ENCODE peak calls at places on chromosome 3, in nine cellular contexts. One of them, this sample, is unnamed.

GRCh38 chr3:124273651-124274050 is 281.7 kb upstream of the ROPN1 start:
- DNase-seq in HFF-Myc: no peak
- DNase-seq in sigmoid colon: no peak
- DNase-seq in HL-60: no peak
- DNase-seq in fibroblast of mammary gland: no peak
- DNase-seq in MG63: no peak
- DNase-seq in cardiac muscle cell: no peak
- DNase-seq in dorsolateral prefrontal cortex: no peak
- DNase-seq in cardiac fibroblast: no peak
- DNase-seq in this sample: no peak

GRCh38 chr3:127900536-127900935 is 14.5 kb upstream of the KBTBD12 start:
- DNase-seq in cardiac fibroblast: no peak
- DNase-seq in cardiac muscle cell: no peak
- DNase-seq in fibroblast of mammary gland: no peak
- DNase-seq in MG63: no peak
- DNase-seq in HL-60: no peak
- DNase-seq in sigmoid colon: no peak
- DNase-seq in dorsolateral prefrontal cortex: no peak
- DNase-seq in HFF-Myc: no peak
- DNase-seq in this sample: no peak

GRCh38 chr3:125602752-125603649 is 7.7 kb upstream of the OSBPL11 start:
- DNase-seq in fibroblast of mammary gland: peak
- DNase-seq in HFF-Myc: no peak
- DNase-seq in MG63: peak
- DNase-seq in sigmoid colon: no peak
- DNase-seq in dorsolateral prefrontal cortex: no peak
- DNase-seq in HL-60: no peak
- DNase-seq in cardiac fibroblast: peak
- DNase-seq in cardiac muscle cell: peak
- DNase-seq in this sample: no peak

GRCh38 chr3:136728918-136729317 is 23.3 kb downstream of the STAG1 start:
- DNase-seq in HL-60: no peak
- DNase-seq in MG63: peak
- DNase-seq in cardiac muscle cell: no peak
- DNase-seq in fibroblast of mammary gland: peak
- DNase-seq in cardiac fibroblast: peak
- DNase-seq in sigmoid colon: no peak
- DNase-seq in HFF-Myc: peak
- DNase-seq in dorsolateral prefrontal cortex: no peak
- DNase-seq in this sample: peak

GRCh38 chr3:164418426-164418825 is 659.9 kb downstream of the SI start:
- DNase-seq in cardiac muscle cell: peak
- DNase-seq in fibroblast of mammary gland: no peak
- DNase-seq in HL-60: no peak
- DNase-seq in HFF-Myc: no peak
- DNase-seq in cardiac fibroblast: no peak
- DNase-seq in sigmoid colon: no peak
- DNase-seq in dorsolateral prefrontal cortex: no peak
- DNase-seq in MG63: no peak
- DNase-seq in this sample: no peak

GRCh38 chr3:126149256-126149902 is 31.0 kb downstream of the ALDH1L1 start:
- DNase-seq in cardiac muscle cell: no peak
- DNase-seq in dorsolateral prefrontal cortex: no peak
- DNase-seq in HFF-Myc: no peak
- DNase-seq in MG63: no peak
- DNase-seq in HL-60: no peak
- DNase-seq in cardiac fibroblast: no peak
- DNase-seq in sigmoid colon: peak
- DNase-seq in fibroblast of mammary gland: no peak
- DNase-seq in this sample: no peak

GRCh38 chr3:24048843-24049242 is 103.8 kb downstream of the NR1D2 start:
- DNase-seq in HL-60: no peak
- DNase-seq in cardiac fibroblast: peak
- DNase-seq in fibroblast of mammary gland: peak
- DNase-seq in sigmoid colon: no peak
- DNase-seq in HFF-Myc: no peak
- DNase-seq in cardiac muscle cell: no peak
- DNase-seq in dorsolateral prefrontal cortex: no peak
- DNase-seq in MG63: peak
- DNase-seq in this sample: no peak

GRCh38 chr3:56133423-56133822 is 334.8 kb downstream of the ERC2 start:
- DNase-seq in cardiac fibroblast: peak
- DNase-seq in HL-60: no peak
- DNase-seq in dorsolateral prefrontal cortex: no peak
- DNase-seq in sigmoid colon: no peak
- DNase-seq in MG63: no peak
- DNase-seq in fibroblast of mammary gland: peak
- DNase-seq in cardiac muscle cell: no peak
- DNase-seq in HFF-Myc: no peak
- DNase-seq in this sample: peak

GRCh38 chr3:7015683-7016440 is 154.9 kb downstream of the GRM7 start:
- DNase-seq in HFF-Myc: no peak
- DNase-seq in cardiac fibroblast: no peak
- DNase-seq in sigmoid colon: no peak
- DNase-seq in fibroblast of mammary gland: no peak
- DNase-seq in dorsolateral prefrontal cortex: no peak
- DNase-seq in cardiac muscle cell: no peak
- DNase-seq in HL-60: no peak
- DNase-seq in MG63: no peak
- DNase-seq in this sample: no peak

GRCh38 chr3:87335931-87336330 is 59.5 kb upstream of the POU1F1 start:
- DNase-seq in sigmoid colon: no peak
- DNase-seq in MG63: no peak
- DNase-seq in HL-60: no peak
- DNase-seq in fibroblast of mammary gland: no peak
- DNase-seq in HFF-Myc: no peak
- DNase-seq in cardiac fibroblast: no peak
- DNase-seq in cardiac muscle cell: no peak
- DNase-seq in dorsolateral prefrontal cortex: no peak
- DNase-seq in this sample: no peak

GRCh38 chr3:117026401-117026800 is 316.8 kb downstream of the TUSC7 start:
- DNase-seq in HFF-Myc: no peak
- DNase-seq in HL-60: no peak
- DNase-seq in sigmoid colon: no peak
- DNase-seq in dorsolateral prefrontal cortex: no peak
- DNase-seq in MG63: no peak
- DNase-seq in cardiac muscle cell: no peak
- DNase-seq in cardiac fibroblast: no peak
- DNase-seq in fibroblast of mammary gland: no peak
- DNase-seq in this sample: no peak

GRCh38 chr3:50068134-50068533 is 20.6 kb upstream of the RBM5 start:
- DNase-seq in fibroblast of mammary gland: no peak
- DNase-seq in cardiac muscle cell: no peak
- DNase-seq in HL-60: no peak
- DNase-seq in MG63: no peak
- DNase-seq in dorsolateral prefrontal cortex: no peak
- DNase-seq in cardiac fibroblast: no peak
- DNase-seq in sigmoid colon: no peak
- DNase-seq in HFF-Myc: no peak
- DNase-seq in this sample: no peak

GRCh38 chr3:33047842-33048834 is 48.8 kb downstream of the GLB1 start:
- DNase-seq in MG63: no peak
- DNase-seq in HL-60: no peak
- DNase-seq in fibroblast of mammary gland: no peak
- DNase-seq in HFF-Myc: no peak
- DNase-seq in sigmoid colon: no peak
- DNase-seq in cardiac fibroblast: no peak
- DNase-seq in dorsolateral prefrontal cortex: no peak
- DNase-seq in cardiac muscle cell: no peak
- DNase-seq in this sample: no peak

GRCh38 chr3:10581251-10581650 is 75.9 kb upstream of the ATP2B2 start:
- DNase-seq in fibroblast of mammary gland: peak
- DNase-seq in sigmoid colon: no peak
- DNase-seq in MG63: peak
- DNase-seq in cardiac muscle cell: no peak
- DNase-seq in dorsolateral prefrontal cortex: peak
- DNase-seq in HFF-Myc: no peak
- DNase-seq in HL-60: no peak
- DNase-seq in cardiac fibroblast: peak
- DNase-seq in this sample: no peak

GRCh38 chr3:194141415-194142155 is 5.6 kb downstream of the HES1 start:
- DNase-seq in fibroblast of mammary gland: peak
- DNase-seq in MG63: peak
- DNase-seq in sigmoid colon: peak
- DNase-seq in HL-60: peak
- DNase-seq in HFF-Myc: no peak
- DNase-seq in cardiac fibroblast: peak
- DNase-seq in dorsolateral prefrontal cortex: peak
- DNase-seq in cardiac muscle cell: peak
- DNase-seq in this sample: peak
- H3K4me3 ChIP-seq in fibroblast of mammary gland: peak
- H3K4me3 ChIP-seq in MG63: peak
- H3K4me3 ChIP-seq in sigmoid colon: peak
- H3K4me3 ChIP-seq in HL-60: peak
- H3K4me3 ChIP-seq in HFF-Myc: peak
- H3K4me3 ChIP-seq in cardiac fibroblast: peak
- H3K4me3 ChIP-seq in dorsolateral prefrontal cortex: peak
- H3K4me3 ChIP-seq in cardiac muscle cell: no peak
- H3K4me3 ChIP-seq in this sample: peak

GRCh38 chr3:59451800-59452741 is 402.2 kb upstream of the CFAP20DC start:
- DNase-seq in dorsolateral prefrontal cortex: no peak
- DNase-seq in MG63: no peak
- DNase-seq in cardiac muscle cell: no peak
- DNase-seq in HFF-Myc: no peak
- DNase-seq in fibroblast of mammary gland: no peak
- DNase-seq in cardiac fibroblast: no peak
- DNase-seq in sigmoid colon: no peak
- DNase-seq in HL-60: no peak
- DNase-seq in this sample: no peak

GRCh38 chr3:59460068-59460467 is 410.2 kb upstream of the CFAP20DC start:
- DNase-seq in MG63: no peak
- DNase-seq in cardiac fibroblast: no peak
- DNase-seq in cardiac muscle cell: no peak
- DNase-seq in HL-60: no peak
- DNase-seq in dorsolateral prefrontal cortex: no peak
- DNase-seq in HFF-Myc: no peak
- DNase-seq in fibroblast of mammary gland: no peak
- DNase-seq in sigmoid colon: no peak
- DNase-seq in this sample: no peak

GRCh38 chr3:59451041-59451763 is 401.4 kb upstream of the CFAP20DC start:
- DNase-seq in cardiac muscle cell: peak
- DNase-seq in fibroblast of mammary gland: no peak
- DNase-seq in HFF-Myc: no peak
- DNase-seq in cardiac fibroblast: no peak
- DNase-seq in HL-60: no peak
- DNase-seq in sigmoid colon: no peak
- DNase-seq in dorsolateral prefrontal cortex: no peak
- DNase-seq in MG63: no peak
- DNase-seq in this sample: no peak

GRCh38 chr3:59456852-59457485 is 407.1 kb upstream of the CFAP20DC start:
- DNase-seq in cardiac fibroblast: no peak
- DNase-seq in dorsolateral prefrontal cortex: no peak
- DNase-seq in MG63: no peak
- DNase-seq in HFF-Myc: no peak
- DNase-seq in fibroblast of mammary gland: no peak
- DNase-seq in cardiac muscle cell: no peak
- DNase-seq in HL-60: no peak
- DNase-seq in sigmoid colon: no peak
- DNase-seq in this sample: no peak
- H3K4me3 ChIP-seq in cardiac fibroblast: no peak
- H3K4me3 ChIP-seq in dorsolateral prefrontal cortex: no peak
- H3K4me3 ChIP-seq in MG63: no peak
- H3K4me3 ChIP-seq in HFF-Myc: no peak
- H3K4me3 ChIP-seq in fibroblast of mammary gland: no peak
- H3K4me3 ChIP-seq in cardiac muscle cell: no peak
- H3K4me3 ChIP-seq in HL-60: no peak
- H3K4me3 ChIP-seq in sigmoid colon: no peak
- H3K4me3 ChIP-seq in this sample: no peak

DNA sequence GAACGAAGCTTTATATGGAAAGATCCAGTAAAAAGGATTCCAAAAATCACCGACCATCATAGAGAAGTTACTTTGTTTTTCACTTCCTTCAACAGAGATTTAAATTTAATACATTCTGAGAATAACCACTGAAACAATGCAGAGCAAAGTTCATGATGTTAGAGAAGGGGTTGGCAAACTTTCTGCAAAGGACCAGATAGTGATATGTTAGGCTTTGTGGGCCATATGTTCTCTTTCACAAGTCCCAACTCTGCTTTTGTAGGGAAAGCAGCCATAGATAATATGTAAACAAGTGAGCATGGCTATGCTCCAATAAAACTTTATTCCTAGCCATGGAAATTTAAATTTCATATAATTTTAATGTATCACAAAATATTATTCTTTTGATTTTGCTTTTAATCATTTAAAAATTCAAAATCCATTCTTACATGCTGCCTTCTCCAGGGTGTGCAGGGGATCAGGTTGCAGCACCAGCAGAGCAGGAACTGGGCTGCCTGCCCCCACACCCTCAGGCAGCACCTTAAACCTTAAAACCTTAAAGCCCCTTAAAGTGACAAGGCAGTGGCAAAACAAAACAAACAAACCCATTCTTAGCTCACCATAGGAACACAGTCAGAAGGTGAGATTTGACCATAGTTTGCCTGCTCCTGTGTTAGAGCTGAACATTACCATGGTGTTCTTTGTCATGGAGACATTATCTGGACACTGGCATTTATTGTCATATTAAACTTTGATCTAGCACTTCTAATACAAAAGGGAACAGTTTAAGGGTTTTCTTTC is 16.9 kb upstream of the IGSF10 start:
- DNase-seq in sigmoid colon: no peak
- DNase-seq in cardiac fibroblast: peak
- DNase-seq in HL-60: no peak
- DNase-seq in HFF-Myc: no peak
- DNase-seq in MG63: no peak
- DNase-seq in fibroblast of mammary gland: no peak
- DNase-seq in cardiac muscle cell: no peak
- DNase-seq in dorsolateral prefrontal cortex: no peak
- DNase-seq in this sample: no peak
- H3K4me3 ChIP-seq in sigmoid colon: no peak
- H3K4me3 ChIP-seq in cardiac fibroblast: no peak
- H3K4me3 ChIP-seq in HL-60: no peak
- H3K4me3 ChIP-seq in HFF-Myc: no peak
- H3K4me3 ChIP-seq in MG63: no peak
- H3K4me3 ChIP-seq in fibroblast of mammary gland: no peak
- H3K4me3 ChIP-seq in cardiac muscle cell: no peak
- H3K4me3 ChIP-seq in dorsolateral prefrontal cortex: no peak
- H3K4me3 ChIP-seq in this sample: no peak

DNA sequence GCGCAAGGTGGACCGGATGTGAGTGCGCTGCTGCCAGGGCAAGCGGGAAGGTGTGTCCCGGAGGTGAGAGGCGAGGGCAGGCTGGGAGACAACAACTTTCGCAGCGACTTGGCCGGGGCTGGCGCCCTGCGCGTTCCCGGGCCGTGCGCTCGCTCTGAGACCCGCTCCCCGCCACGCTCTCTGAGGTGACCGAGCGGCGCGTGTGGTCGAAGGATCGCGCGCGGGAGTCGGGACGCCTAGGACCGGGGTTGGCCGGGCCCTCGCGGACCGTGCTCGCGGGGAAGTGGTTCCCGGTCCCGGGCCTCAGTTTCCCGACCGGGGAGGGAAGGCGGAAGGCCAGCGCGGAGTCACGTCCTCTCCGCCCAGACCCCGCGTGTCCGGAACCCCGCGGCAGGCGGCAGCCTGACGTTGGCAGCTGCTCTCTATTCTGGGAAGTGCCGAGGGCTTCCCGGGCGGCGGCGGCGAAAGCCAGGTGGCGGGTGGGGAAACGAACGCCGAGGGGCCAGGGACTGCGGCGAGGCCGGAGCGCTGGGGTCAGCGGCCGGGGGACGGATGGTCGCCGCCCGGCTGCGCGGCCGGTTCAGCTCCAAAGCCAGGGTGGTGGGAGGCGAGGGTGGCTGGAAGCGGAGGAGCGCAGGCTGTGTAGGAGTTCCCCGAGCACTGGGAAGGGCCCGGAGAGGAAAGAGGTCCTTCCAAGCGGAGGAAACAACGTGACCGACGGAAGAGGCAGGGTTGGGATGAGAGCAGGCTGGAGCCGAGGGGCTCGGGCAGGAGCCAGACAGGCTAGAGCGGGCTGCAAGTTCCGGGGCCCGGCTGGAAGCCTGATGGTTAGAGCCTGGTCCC is 1.0 kb upstream of the IGF2BP2 start:
- DNase-seq in MG63: peak
- DNase-seq in fibroblast of mammary gland: peak
- DNase-seq in sigmoid colon: peak
- DNase-seq in HFF-Myc: no peak
- DNase-seq in cardiac fibroblast: peak
- DNase-seq in HL-60: no peak
- DNase-seq in dorsolateral prefrontal cortex: peak
- DNase-seq in cardiac muscle cell: peak
- DNase-seq in this sample: no peak
- H3K4me3 ChIP-seq in MG63: peak
- H3K4me3 ChIP-seq in fibroblast of mammary gland: peak
- H3K4me3 ChIP-seq in sigmoid colon: peak
- H3K4me3 ChIP-seq in HFF-Myc: peak
- H3K4me3 ChIP-seq in cardiac fibroblast: peak
- H3K4me3 ChIP-seq in HL-60: peak
- H3K4me3 ChIP-seq in dorsolateral prefrontal cortex: peak
- H3K4me3 ChIP-seq in cardiac muscle cell: peak
- H3K4me3 ChIP-seq in this sample: peak